ENCODE peak calls at places on chromosomes 11 and 22, in four cellular contexts. B, M, Q and I are unnamed samples. For H3K27me3, the result is how much of the 10 kb centered on the place peaks cover.

GRCh38 chr11:1401656-1402221 is 12.0 kb downstream of the BRSK2 start:
- DNase-seq in B (peak), M (peak), Q (peak), I (peak)

GRCh38 chr22:23675502-23676415 is 15.1 kb upstream of the RGL4 start:
- DNase-seq in B (no peak), M (no peak), Q (no peak), I (no peak)

GRCh38 chr22:44530106-44530505 is 32.1 kb upstream of the RTL6 start:
- DNase-seq in B (peak), M (no peak), Q (no peak), I (no peak)

GRCh38 chr11:3655548-3655947 is 10.6 kb downstream of the ART1 start:
- DNase-seq in B (no peak), M (no peak), Q (no peak), I (no peak)

GRCh38 chr11:128848815-128849455 is 18.2 kb downstream of the KCNJ1 start:
- DNase-seq in B (peak), M (peak), Q (no peak), I (no peak)

GRCh38 chr22:41949297-41949965 is 2.5 kb upstream of the CENPM start:
- DNase-seq in B (no peak), M (no peak), Q (no peak), I (no peak)

GRCh38 chr11:111922803-111923202 is 4.1 kb downstream of the C11orf52 start:
- DNase-seq in B (no peak), M (no peak), Q (no peak), I (no peak)

GRCh38 chr11:1889941-1890855 is 1.5 kb downstream of the PRR33 start:
- DNase-seq in B (no peak), M (no peak), Q (no peak), I (no peak)

GRCh38 chr22:36395922-36396321 is 8.2 kb upstream of the MYH9 start:
- DNase-seq in B (no peak), M (no peak), Q (no peak), I (no peak)

GRCh38 chr11:87351671-87352070 is 313.9 kb downstream of the TMEM135 start:
- DNase-seq in B (no peak), M (no peak), Q (no peak), I (no peak)

GRCh38 chr22:28948404-28948803 is 65.0 kb downstream of the ZNRF3 start:
- DNase-seq in B (no peak), M (no peak), Q (no peak), I (no peak)

GRCh38 chr11:35412285-35412684 is 7.1 kb downstream of the SLC1A2 start:
- DNase-seq in B (no peak), M (no peak), Q (no peak), I (no peak)

GRCh38 chr22:25409240-25409639 is 155.2 kb upstream of the GRK3 start:
- DNase-seq in B (no peak), M (no peak), Q (no peak), I (no peak)

GRCh38 chr11:60127311-60127811 is 38.9 kb downstream of the MS4A2 start:
- DNase-seq in B (no peak), M (no peak), Q (no peak), I (no peak)

GRCh38 chr22:35797411-35797810 is 79.7 kb downstream of the APOL5 start:
- DNase-seq in B (no peak), M (no peak), Q (no peak), I (no peak)

GRCh38 chr11:134334796-134335571 is 3.2 kb downstream of the GLB1L2 start:
- DNase-seq in B (no peak), M (no peak), Q (no peak), I (no peak)

GRCh38 chr11:105168457-105168856 is 28.9 kb upstream of the CARD18 start:
- DNase-seq in B (no peak), M (no peak), Q (no peak), I (no peak)

GRCh38 chr22:30279389-30279788 is 9.9 kb downstream of the CASTOR1 start:
- DNase-seq in B (no peak), M (no peak), Q (no peak), I (no peak)

GRCh38 chr11:75518771-75519653 is 6.7 kb downstream of the GDPD5 start:
- DNase-seq in B (no peak), M (peak), Q (no peak), I (no peak)

GRCh38 chr11:113473983-113474361 is 1.2 kb downstream of the DRD2 start:
- DNase-seq in B (no peak), M (no peak), Q (no peak), I (no peak)

GRCh38 chr11:27649800-27650199 is 50.5 kb downstream of the BDNF start:
- DNase-seq in B (no peak), M (no peak), Q (no peak), I (no peak)

GRCh38 chr22:22026157-22026831 is 43.7 kb upstream of the TOP3B start:
- DNase-seq in B (no peak), M (no peak), Q (no peak), I (no peak)

GRCh38 chr11:59463176-59463575 is 6.4 kb downstream of the OR4D6 start:
- DNase-seq in B (no peak), M (no peak), Q (no peak), I (no peak)

GRCh38 chr11:103652013-103652412 is 384.4 kb upstream of the DDI1 start:
- DNase-seq in B (no peak), M (no peak), Q (no peak), I (no peak)

GRCh38 chr22:17581056-17581455 is 17.8 kb downstream of the SLC25A18 start:
- DNase-seq in B (no peak), M (no peak), Q (no peak), I (no peak)

GRCh38 chr11:61334434-61335354 is 1.7 kb downstream of the TKFC start:
- DNase-seq in B (no peak), M (no peak), Q (no peak), I (no peak)

GRCh38 chr22:20204821-20205220 is 54.0 kb upstream of the CCDC188 start:
- DNase-seq in B (no peak), M (no peak), Q (no peak), I (no peak)

GRCh38 chr22:20205464-20205963 is 54.7 kb upstream of the CCDC188 start:
- DNase-seq in B (no peak), M (no peak), Q (no peak), I (no peak)

GRCh38 chr22:20205964-20206708 is 55.3 kb upstream of the CCDC188 start:
- DNase-seq in B (peak), M (no peak), Q (no peak), I (peak)

GRCh38 chr22:20207277-20208025 is 56.6 kb upstream of the CCDC188 start:
- DNase-seq in B (no peak), M (no peak), Q (no peak), I (no peak)

DNA sequence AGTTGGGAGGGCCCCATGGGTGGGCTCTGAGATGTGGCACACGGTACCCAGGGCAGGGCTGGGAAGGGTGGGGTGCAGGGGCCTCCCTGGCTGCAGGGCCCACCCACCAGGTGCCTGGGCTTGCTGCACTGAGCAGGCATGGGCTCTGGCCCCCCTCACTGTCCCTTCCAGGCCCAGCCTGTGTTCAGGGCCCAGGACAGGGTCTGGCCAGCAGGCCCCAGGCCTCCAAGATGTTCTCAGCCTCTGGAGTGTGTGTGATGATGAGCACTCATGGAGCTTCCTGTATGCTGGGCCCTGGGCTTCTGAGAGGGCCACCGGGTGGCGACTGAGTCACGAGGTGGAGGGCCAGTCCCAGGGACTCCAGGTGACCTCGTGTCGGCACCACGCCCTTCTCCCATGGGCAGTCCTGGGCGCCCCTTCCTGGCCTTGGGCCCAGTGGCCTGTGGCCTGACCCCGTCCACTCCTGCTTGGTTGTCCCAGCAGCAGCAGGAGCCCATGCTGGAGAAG is 55.9 kb upstream of the CCDC188 start:
- DNase-seq in B (peak), M (no peak), Q (no peak), I (peak)
- H3K4me3 ChIP-seq in B (peak), M (no peak), Q (peak), I (peak)

GRCh38 chr11:44067266-44067665 is 1.2 kb downstream of the ACCS start:
- DNase-seq in B (no peak), M (no peak), Q (no peak), I (no peak)

GRCh38 chr11:44065851-44066731 is at the start of gene ACCS:
- DNase-seq in B (peak), M (peak), Q (peak), I (peak)

GRCh38 chr11:44065161-44065571 is 904 bp upstream of the ACCS start:
- DNase-seq in B (peak), M (no peak), Q (no peak), I (no peak)

GRCh38 chr11:44068180-44068579 is 2.1 kb downstream of the ACCS start:
- DNase-seq in B (peak), M (no peak), Q (no peak), I (no peak)

DNA sequence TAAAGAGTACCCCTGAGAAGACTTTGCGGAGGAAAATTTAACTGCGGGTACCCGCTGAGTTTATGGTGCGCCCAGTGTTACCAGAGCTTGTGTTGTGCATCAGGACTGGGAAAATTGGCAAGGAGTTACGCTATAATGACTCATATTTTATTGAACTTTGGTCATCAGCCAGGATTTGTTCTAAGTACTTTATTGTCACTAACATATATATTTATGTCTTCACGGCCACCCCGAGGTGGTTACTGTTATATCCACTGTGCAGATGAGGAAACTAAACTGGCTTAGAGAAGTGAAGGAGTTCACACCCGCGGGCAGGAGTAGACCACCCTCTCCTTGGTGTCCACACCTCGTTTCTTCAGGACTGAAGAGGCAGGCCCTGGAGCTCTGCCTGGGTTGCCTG is 662 bp downstream of the ACCS start:
- DNase-seq in B (peak), M (no peak), Q (no peak), I (no peak)
- H3K27ac ChIP-seq in B (no peak), M (no peak), Q (peak), I (peak)

DNA sequence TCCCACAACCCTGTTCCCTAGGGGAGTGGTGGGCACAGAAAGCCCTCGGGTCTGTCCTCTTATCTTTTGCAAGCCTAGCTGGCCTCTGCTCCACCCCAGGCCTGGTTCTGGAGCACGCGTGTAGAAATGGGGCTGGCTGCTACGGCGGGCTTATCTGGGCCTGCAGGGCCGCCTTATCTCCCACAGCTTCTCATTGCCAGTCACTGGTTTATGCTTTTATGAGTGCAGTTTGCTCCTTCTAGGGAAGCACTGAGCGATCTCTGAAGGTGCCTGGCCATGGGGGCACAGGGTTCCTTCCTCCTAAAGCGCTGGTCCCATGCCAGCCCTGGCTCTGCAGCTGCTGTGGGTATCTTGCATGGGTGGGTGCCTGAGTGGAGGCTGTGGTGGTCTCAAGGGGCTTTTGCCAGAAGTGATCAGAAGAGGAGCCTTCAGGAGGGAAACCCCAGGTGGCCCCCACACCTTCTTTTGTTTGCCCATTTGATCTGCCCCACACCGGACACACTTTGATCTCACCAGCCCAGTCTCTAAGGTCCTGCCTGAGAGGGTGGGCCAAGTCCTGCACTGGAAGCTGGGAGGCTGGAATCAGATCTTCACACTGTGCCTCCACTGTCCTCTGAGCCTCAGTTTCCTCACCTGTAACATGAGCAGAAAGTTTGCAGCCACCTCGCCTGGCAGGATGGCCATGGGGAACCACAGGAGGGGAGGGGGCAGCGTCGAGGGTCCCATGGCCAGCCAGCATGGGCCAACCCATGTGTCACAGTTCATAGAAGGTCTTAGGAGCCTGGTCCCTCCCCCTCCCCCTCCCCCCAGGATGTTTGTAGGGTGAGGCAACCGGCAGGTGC is 86.6 kb upstream of the FGF3 start:
- DNase-seq in B (no peak), M (no peak), Q (no peak), I (no peak)
- H3K27me3 ChIP-seq in B (under half), M (under half), Q (under half), I (under half)

GRCh38 chr11:130161441-130161840 is 1.9 kb downstream of the ST14 start:
- DNase-seq in B (no peak), M (no peak), Q (no peak), I (no peak)
- H3K4me3 ChIP-seq in B (no peak), M (no peak), Q (no peak), I (no peak)

DNA sequence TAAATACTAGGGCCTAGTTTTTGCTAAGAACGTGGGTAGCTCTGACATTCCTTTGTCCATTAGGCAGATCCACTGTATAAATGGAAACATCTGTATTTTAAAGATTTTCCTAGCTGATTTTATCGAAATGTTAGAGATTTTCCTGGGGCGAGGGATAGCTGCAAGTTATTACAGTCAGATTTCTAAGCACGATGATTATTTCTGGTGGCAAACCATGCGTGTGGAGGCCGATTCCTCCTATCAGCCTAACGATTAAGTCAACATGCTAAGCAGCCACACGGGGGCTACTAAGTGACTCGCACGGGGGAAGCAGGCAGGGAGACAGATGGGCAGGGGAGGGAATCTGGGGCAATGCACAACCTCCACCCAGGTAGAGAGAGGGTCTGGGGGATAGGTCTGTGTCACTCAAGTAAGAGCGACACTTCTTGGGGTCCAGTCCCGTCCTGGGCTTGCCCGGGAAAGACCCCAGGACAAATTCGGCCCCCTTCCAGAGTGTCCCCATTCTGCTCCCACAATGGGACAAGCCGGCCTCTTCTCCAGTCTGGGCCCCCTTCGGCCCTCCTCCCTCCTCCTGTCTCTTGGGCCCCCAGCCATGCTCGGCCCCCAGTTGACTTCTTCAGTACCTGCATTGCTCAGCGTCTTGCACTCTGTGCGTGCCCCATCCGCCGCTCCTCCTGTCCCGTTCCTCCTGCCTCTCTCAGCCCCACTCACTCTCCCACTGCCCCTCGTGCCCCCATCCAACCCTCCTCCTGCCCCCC is 571 bp downstream of the C11orf24 start:
- DNase-seq in B (peak), M (peak), Q (no peak), I (peak)
- H3K27ac ChIP-seq in B (peak), M (no peak), Q (peak), I (peak)

DNA sequence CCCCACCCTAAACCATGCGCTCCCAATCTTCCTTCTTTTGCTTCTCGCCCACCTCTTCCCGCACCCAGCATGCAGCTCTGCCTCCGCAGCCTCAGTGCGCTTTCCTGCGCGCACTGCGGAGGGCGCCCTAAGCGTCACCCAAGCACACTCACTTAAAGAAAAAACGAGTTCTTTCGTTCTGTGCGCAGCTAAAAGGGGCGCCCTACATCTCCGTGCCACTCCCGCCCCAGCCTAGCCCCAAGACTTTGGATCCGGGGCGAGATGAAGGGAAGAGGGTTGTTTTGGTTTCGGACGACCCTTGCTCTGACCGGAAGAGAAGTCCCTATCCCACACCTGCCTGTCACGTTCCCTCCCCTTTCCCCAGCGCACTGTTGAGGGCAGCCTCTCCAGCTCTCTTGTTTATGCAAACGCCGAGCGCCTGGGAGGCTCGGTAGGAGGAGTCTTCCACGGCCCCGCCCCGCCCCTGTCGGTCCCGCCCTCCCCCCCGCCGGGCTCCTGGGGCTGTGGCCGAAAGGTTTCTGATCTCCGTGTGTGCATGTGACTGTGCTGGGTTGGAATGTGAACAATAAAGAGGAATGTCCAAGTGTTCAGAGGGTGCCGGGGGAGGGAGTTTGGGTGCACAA is 5.3 kb downstream of the VSIG2 start:
- DNase-seq in B (peak), M (no peak), Q (no peak), I (peak)
- H3K27me3 ChIP-seq in B (half or more), M (under half), Q (half or more), I (under half)

GRCh38 chr11:119099707-119100106 is 1.9 kb downstream of the DPAGT1 start:
- DNase-seq in B (no peak), M (no peak), Q (no peak), I (no peak)
- H3K4me3 ChIP-seq in B (no peak), M (no peak), Q (no peak), I (no peak)

GRCh38 chr22:31491218-31491962 is 1.7 kb upstream of the EIF4ENIF1 start:
- DNase-seq in B (peak), M (peak), Q (no peak), I (no peak)
- H3K27ac ChIP-seq in B (no peak), M (peak), Q (peak), I (peak)

GRCh38 chr11:73003083-73003482 is 139.0 kb downstream of the FCHSD2 start:
- DNase-seq in B (no peak), M (no peak), Q (no peak), I (no peak)

GRCh38 chr11:73009972-73010371 is 132.1 kb downstream of the FCHSD2 start:
- DNase-seq in B (no peak), M (no peak), Q (no peak), I (no peak)

GRCh38 chr11:73001615-73002014 is 140.5 kb downstream of the FCHSD2 start:
- DNase-seq in B (no peak), M (no peak), Q (no peak), I (no peak)

GRCh38 chr11:73004088-73004487 is 138.0 kb downstream of the FCHSD2 start:
- DNase-seq in B (no peak), M (no peak), Q (no peak), I (no peak)
- H3K27me3 ChIP-seq in B (under half), M (under half), Q (under half), I (under half)